ENCODE peak calls at places on chromosomes 6 and 20, in eight cellular contexts. One of them, this sample, is unnamed.

GRCh38 chr6:64330694-64331309 is 695.2 kb downstream of the PHF3 start:
- DNase-seq in natural killer cell: no peak
- DNase-seq in heart left ventricle: peak
- DNase-seq in AG04450: peak
- DNase-seq in MM.1S: peak
- DNase-seq in GM20000: peak
- DNase-seq in HCT116: no peak
- DNase-seq in RWPE1: peak
- DNase-seq in this sample: no peak

GRCh38 chr6:154277578-154278128 is 79.0 kb downstream of the IPCEF1 start:
- DNase-seq in AG04450: no peak
- DNase-seq in RWPE1: no peak
- DNase-seq in MM.1S: no peak
- DNase-seq in natural killer cell: no peak
- DNase-seq in HCT116: no peak
- DNase-seq in GM20000: no peak
- DNase-seq in heart left ventricle: no peak
- DNase-seq in this sample: no peak

GRCh38 chr20:40525356-40525755 is 163.7 kb downstream of the MAFB start:
- DNase-seq in GM20000: no peak
- DNase-seq in MM.1S: no peak
- DNase-seq in HCT116: no peak
- DNase-seq in natural killer cell: no peak
- DNase-seq in RWPE1: no peak
- DNase-seq in AG04450: peak
- DNase-seq in heart left ventricle: no peak
- DNase-seq in this sample: no peak

GRCh38 chr6:160112628-160113294 is 8.9 kb upstream of the SLC22A1 start:
- DNase-seq in heart left ventricle: no peak
- DNase-seq in RWPE1: no peak
- DNase-seq in MM.1S: no peak
- DNase-seq in GM20000: no peak
- DNase-seq in HCT116: no peak
- DNase-seq in natural killer cell: no peak
- DNase-seq in AG04450: no peak
- DNase-seq in this sample: no peak

GRCh38 chr6:111358454-111358853 is 124.6 kb downstream of the REV3L start:
- DNase-seq in natural killer cell: no peak
- DNase-seq in GM20000: no peak
- DNase-seq in heart left ventricle: no peak
- DNase-seq in RWPE1: no peak
- DNase-seq in MM.1S: no peak
- DNase-seq in HCT116: no peak
- DNase-seq in AG04450: peak
- DNase-seq in this sample: no peak

GRCh38 chr6:41723936-41724637 is 11.3 kb downstream of the TFEB start:
- DNase-seq in natural killer cell: no peak
- DNase-seq in MM.1S: no peak
- DNase-seq in RWPE1: no peak
- DNase-seq in GM20000: no peak
- DNase-seq in heart left ventricle: no peak
- DNase-seq in AG04450: no peak
- DNase-seq in HCT116: no peak
- DNase-seq in this sample: no peak

GRCh38 chr20:48773837-48774418 is 53.9 kb downstream of the PREX1 start:
- DNase-seq in heart left ventricle: no peak
- DNase-seq in AG04450: no peak
- DNase-seq in natural killer cell: no peak
- DNase-seq in HCT116: no peak
- DNase-seq in RWPE1: no peak
- DNase-seq in MM.1S: no peak
- DNase-seq in GM20000: no peak
- DNase-seq in this sample: no peak

GRCh38 chr6:32852018-32852843 is 1.3 kb downstream of the TAP1 start:
- DNase-seq in heart left ventricle: peak
- DNase-seq in HCT116: no peak
- DNase-seq in MM.1S: no peak
- DNase-seq in natural killer cell: peak
- DNase-seq in AG04450: no peak
- DNase-seq in GM20000: no peak
- DNase-seq in RWPE1: peak
- DNase-seq in this sample: no peak

GRCh38 chr6:26545617-26546016 is 7.5 kb downstream of the HMGN4 start:
- DNase-seq in MM.1S: no peak
- DNase-seq in HCT116: no peak
- DNase-seq in heart left ventricle: no peak
- DNase-seq in AG04450: no peak
- DNase-seq in GM20000: no peak
- DNase-seq in RWPE1: no peak
- DNase-seq in natural killer cell: no peak
- DNase-seq in this sample: no peak

GRCh38 chr6:137777299-137778075 is 89.6 kb upstream of the TNFAIP3 start:
- DNase-seq in heart left ventricle: no peak
- DNase-seq in AG04450: no peak
- DNase-seq in MM.1S: no peak
- DNase-seq in GM20000: no peak
- DNase-seq in HCT116: no peak
- DNase-seq in RWPE1: no peak
- DNase-seq in natural killer cell: no peak
- DNase-seq in this sample: no peak

GRCh38 chr6:158909938-158910337 is 90.1 kb downstream of the RSPH3 start:
- DNase-seq in natural killer cell: no peak
- DNase-seq in GM20000: peak
- DNase-seq in RWPE1: no peak
- DNase-seq in HCT116: no peak
- DNase-seq in heart left ventricle: no peak
- DNase-seq in MM.1S: no peak
- DNase-seq in AG04450: no peak
- DNase-seq in this sample: no peak

GRCh38 chr20:25008388-25009217 is 16.1 kb upstream of the APMAP start:
- DNase-seq in HCT116: no peak
- DNase-seq in MM.1S: no peak
- DNase-seq in RWPE1: no peak
- DNase-seq in natural killer cell: no peak
- DNase-seq in AG04450: no peak
- DNase-seq in heart left ventricle: no peak
- DNase-seq in GM20000: no peak
- DNase-seq in this sample: peak

GRCh38 chr6:157019733-157020132 is 242.6 kb downstream of the ARID1B start:
- DNase-seq in MM.1S: peak
- DNase-seq in heart left ventricle: no peak
- DNase-seq in RWPE1: no peak
- DNase-seq in HCT116: no peak
- DNase-seq in AG04450: no peak
- DNase-seq in GM20000: peak
- DNase-seq in natural killer cell: no peak
- DNase-seq in this sample: no peak

GRCh38 chr20:1391640-1392442 is 1.0 kb downstream of the FKBP1A start:
- DNase-seq in MM.1S: no peak
- DNase-seq in RWPE1: no peak
- DNase-seq in GM20000: no peak
- DNase-seq in heart left ventricle: no peak
- DNase-seq in natural killer cell: no peak
- DNase-seq in HCT116: no peak
- DNase-seq in AG04450: no peak
- DNase-seq in this sample: peak

GRCh38 chr20:36542019-36542488 is 735 bp downstream of the MYL9 start:
- DNase-seq in AG04450: no peak
- DNase-seq in GM20000: no peak
- DNase-seq in MM.1S: no peak
- DNase-seq in HCT116: peak
- DNase-seq in RWPE1: no peak
- DNase-seq in natural killer cell: no peak
- DNase-seq in heart left ventricle: peak
- DNase-seq in this sample: no peak

GRCh38 chr6:16810411-16810810 is 49.2 kb upstream of the ATXN1 start:
- DNase-seq in AG04450: no peak
- DNase-seq in natural killer cell: no peak
- DNase-seq in heart left ventricle: no peak
- DNase-seq in RWPE1: no peak
- DNase-seq in HCT116: no peak
- DNase-seq in GM20000: no peak
- DNase-seq in MM.1S: peak
- DNase-seq in this sample: no peak

GRCh38 chr20:61909028-61909427 is 156.7 kb downstream of the TAF4 start:
- DNase-seq in GM20000: no peak
- DNase-seq in MM.1S: no peak
- DNase-seq in HCT116: no peak
- DNase-seq in RWPE1: no peak
- DNase-seq in natural killer cell: no peak
- DNase-seq in AG04450: no peak
- DNase-seq in heart left ventricle: no peak
- DNase-seq in this sample: no peak

GRCh38 chr6:157763894-157764345 is 59.1 kb upstream of the SNX9 start:
- DNase-seq in HCT116: no peak
- DNase-seq in GM20000: no peak
- DNase-seq in MM.1S: peak
- DNase-seq in heart left ventricle: no peak
- DNase-seq in AG04450: no peak
- DNase-seq in RWPE1: no peak
- DNase-seq in natural killer cell: no peak
- DNase-seq in this sample: no peak

GRCh38 chr20:44863661-44864060 is 21.8 kb upstream of the YWHAB start:
- DNase-seq in heart left ventricle: no peak
- DNase-seq in HCT116: no peak
- DNase-seq in natural killer cell: no peak
- DNase-seq in MM.1S: no peak
- DNase-seq in AG04450: no peak
- DNase-seq in RWPE1: no peak
- DNase-seq in GM20000: no peak
- DNase-seq in this sample: peak

GRCh38 chr20:58464838-58465237 is 50.4 kb downstream of the APCDD1L start:
- DNase-seq in GM20000: no peak
- DNase-seq in natural killer cell: no peak
- DNase-seq in HCT116: no peak
- DNase-seq in MM.1S: no peak
- DNase-seq in AG04450: no peak
- DNase-seq in RWPE1: no peak
- DNase-seq in heart left ventricle: no peak
- DNase-seq in this sample: no peak

GRCh38 chr20:50053790-50054547 is 59.0 kb downstream of the UBE2V1 start:
- DNase-seq in heart left ventricle: no peak
- DNase-seq in HCT116: no peak
- DNase-seq in natural killer cell: no peak
- DNase-seq in RWPE1: no peak
- DNase-seq in MM.1S: no peak
- DNase-seq in AG04450: no peak
- DNase-seq in GM20000: no peak
- DNase-seq in this sample: no peak
- TF ChIP-seq CTCF in heart left ventricle: no peak
- TF ChIP-seq CTCF in HCT116: no peak
- TF ChIP-seq CTCF in natural killer cell: no peak
- TF ChIP-seq CTCF in RWPE1: no peak
- TF ChIP-seq CTCF in MM.1S: no peak
- TF ChIP-seq CTCF in AG04450: no peak
- TF ChIP-seq CTCF in GM20000: no peak
- TF ChIP-seq CTCF in this sample: no peak

GRCh38 chr6:31074406-31074805 is 38.0 kb downstream of the C6orf15 start:
- DNase-seq in AG04450: no peak
- DNase-seq in MM.1S: no peak
- DNase-seq in HCT116: no peak
- DNase-seq in RWPE1: no peak
- DNase-seq in heart left ventricle: no peak
- DNase-seq in GM20000: no peak
- DNase-seq in natural killer cell: no peak
- DNase-seq in this sample: no peak

GRCh38 chr6:31075528-31075927 is 36.8 kb downstream of the C6orf15 start:
- DNase-seq in natural killer cell: no peak
- DNase-seq in MM.1S: no peak
- DNase-seq in heart left ventricle: no peak
- DNase-seq in HCT116: no peak
- DNase-seq in GM20000: no peak
- DNase-seq in AG04450: no peak
- DNase-seq in RWPE1: no peak
- DNase-seq in this sample: no peak

GRCh38 chr6:31068738-31069340 is 43.5 kb downstream of the C6orf15 start:
- DNase-seq in RWPE1: peak
- DNase-seq in MM.1S: peak
- DNase-seq in heart left ventricle: peak
- DNase-seq in AG04450: peak
- DNase-seq in GM20000: peak
- DNase-seq in HCT116: peak
- DNase-seq in natural killer cell: peak
- DNase-seq in this sample: peak

GRCh38 chr6:31067881-31068737 is 44.3 kb downstream of the C6orf15 start:
- DNase-seq in heart left ventricle: no peak
- DNase-seq in RWPE1: no peak
- DNase-seq in natural killer cell: no peak
- DNase-seq in MM.1S: no peak
- DNase-seq in GM20000: no peak
- DNase-seq in AG04450: no peak
- DNase-seq in HCT116: no peak
- DNase-seq in this sample: no peak

GRCh38 chr6:31070711-31071197 is 41.6 kb downstream of the C6orf15 start:
- DNase-seq in HCT116: peak
- DNase-seq in natural killer cell: no peak
- DNase-seq in GM20000: peak
- DNase-seq in MM.1S: no peak
- DNase-seq in AG04450: peak
- DNase-seq in RWPE1: peak
- DNase-seq in heart left ventricle: peak
- DNase-seq in this sample: no peak
- TF ChIP-seq CTCF in HCT116: peak
- TF ChIP-seq CTCF in natural killer cell: no peak
- TF ChIP-seq CTCF in GM20000: peak
- TF ChIP-seq CTCF in MM.1S: peak
- TF ChIP-seq CTCF in AG04450: peak
- TF ChIP-seq CTCF in RWPE1: peak
- TF ChIP-seq CTCF in heart left ventricle: peak
- TF ChIP-seq CTCF in this sample: peak

DNA sequence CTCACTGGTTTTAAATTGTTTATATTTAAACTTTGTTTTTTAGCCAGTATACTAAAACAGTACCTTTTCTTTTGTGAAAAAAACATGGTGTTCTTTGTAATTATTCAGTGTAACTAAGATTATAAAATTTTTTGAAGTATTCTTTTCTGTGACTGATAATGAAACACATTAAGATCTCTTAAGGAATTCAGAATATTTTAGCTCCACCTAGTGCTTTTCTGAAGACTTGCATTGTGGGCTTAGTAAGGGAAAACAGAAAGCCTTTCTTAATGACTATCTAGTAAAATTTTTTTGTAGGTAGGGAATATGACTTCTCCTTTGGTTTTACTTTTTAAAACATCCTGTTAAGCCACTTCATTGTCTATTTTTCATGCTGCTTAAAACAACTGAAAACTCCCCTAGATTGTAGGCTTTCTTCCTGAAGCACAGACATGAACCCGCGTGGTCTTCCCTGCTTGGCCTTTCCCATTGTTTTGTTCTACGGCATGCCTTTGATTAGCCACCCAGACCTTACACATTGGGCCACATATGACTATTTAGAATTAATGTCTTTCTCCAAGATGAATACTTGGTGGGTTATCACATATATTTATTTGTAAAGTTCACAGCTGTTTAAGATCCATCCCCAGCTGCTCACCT is 72.1 kb downstream of the AFDN start:
- DNase-seq in natural killer cell: no peak
- DNase-seq in heart left ventricle: no peak
- DNase-seq in HCT116: no peak
- DNase-seq in MM.1S: peak
- DNase-seq in AG04450: peak
- DNase-seq in RWPE1: peak
- DNase-seq in GM20000: peak
- DNase-seq in this sample: no peak
- TF ChIP-seq CTCF in natural killer cell: no peak
- TF ChIP-seq CTCF in heart left ventricle: peak
- TF ChIP-seq CTCF in HCT116: peak
- TF ChIP-seq CTCF in MM.1S: peak
- TF ChIP-seq CTCF in AG04450: peak
- TF ChIP-seq CTCF in RWPE1: peak
- TF ChIP-seq CTCF in GM20000: peak
- TF ChIP-seq CTCF in this sample: peak

GRCh38 chr20:32451682-32452461 is 93.7 kb downstream of the ASXL1 start:
- DNase-seq in natural killer cell: no peak
- DNase-seq in AG04450: no peak
- DNase-seq in GM20000: no peak
- DNase-seq in heart left ventricle: no peak
- DNase-seq in RWPE1: no peak
- DNase-seq in MM.1S: no peak
- DNase-seq in HCT116: no peak
- DNase-seq in this sample: no peak
- TF ChIP-seq CTCF in natural killer cell: no peak
- TF ChIP-seq CTCF in AG04450: no peak
- TF ChIP-seq CTCF in GM20000: no peak
- TF ChIP-seq CTCF in heart left ventricle: no peak
- TF ChIP-seq CTCF in RWPE1: no peak
- TF ChIP-seq CTCF in MM.1S: no peak
- TF ChIP-seq CTCF in HCT116: peak
- TF ChIP-seq CTCF in this sample: no peak